ENCODE peak calls at places on chromosomes 11 and 22, in six cellular contexts. L is HCT116, U is H1, Z is vagina, N is GM23338, C is GM12892. O is an unnamed sample.

GRCh38 chr22:43829448-43829821 is 17.3 kb upstream of the EFCAB6 start:
- DNase-seq in L (no peak), U (no peak), Z (no peak), N (no peak), C (no peak), O (peak)

GRCh38 chr11:103234974-103235373 is 125.7 kb downstream of the DYNC2H1 start:
- DNase-seq in L (no peak), U (no peak), Z (no peak), N (no peak), C (no peak), O (no peak)

GRCh38 chr11:104663190-104664140 is 234.8 kb downstream of the CASP12 start:
- DNase-seq in L (no peak), U (no peak), Z (no peak), N (no peak), C (no peak), O (no peak)

GRCh38 chr22:42564699-42565098 is 10.9 kb downstream of the SERHL2 start:
- DNase-seq in L (no peak), U (no peak), Z (no peak), N (no peak), C (no peak), O (no peak)

GRCh38 chr22:26529345-26529744 is 17.1 kb upstream of the TFIP11 start:
- DNase-seq in L (no peak), U (no peak), Z (no peak), N (no peak), C (no peak), O (no peak)

GRCh38 chr11:22208151-22208858 is 15.4 kb downstream of the ANO5 start:
- DNase-seq in L (no peak), U (no peak), Z (no peak), N (no peak), C (no peak), O (no peak)

GRCh38 chr22:44204937-44205712 is 24.4 kb downstream of the PARVG start:
- DNase-seq in L (no peak), U (no peak), Z (no peak), N (no peak), C (no peak), O (no peak)

GRCh38 chr11:96328395-96329010 is 14.5 kb downstream of the MAML2 start:
- DNase-seq in L (no peak), U (no peak), Z (no peak), N (no peak), C (no peak), O (no peak)

GRCh38 chr11:30960387-30960992 is 374.3 kb upstream of the MPPED2 start:
- DNase-seq in L (peak), U (no peak), Z (no peak), N (peak), C (no peak), O (peak)

GRCh38 chr11:65417221-65417701 is 5.3 kb upstream of the NEAT1 start:
- DNase-seq in L (no peak), U (peak), Z (no peak), N (no peak), C (no peak), O (no peak)

GRCh38 chr11:121715395-121715794 is 262.6 kb upstream of the SORL1-AS1 start:
- DNase-seq in L (no peak), U (no peak), Z (no peak), N (no peak), C (no peak), O (no peak)

GRCh38 chr11:74630043-74630442 is 37.7 kb downstream of the POLD3 start:
- DNase-seq in L (no peak), U (no peak), Z (no peak), N (no peak), C (no peak), O (no peak)

GRCh38 chr22:22552630-22553029 is 6.4 kb downstream of the PRAME start:
- DNase-seq in L (no peak), U (no peak), Z (no peak), N (peak), C (no peak), O (peak)

GRCh38 chr11:6545917-6546605 is 49.0 kb downstream of the DNHD1 start:
- DNase-seq in L (no peak), U (no peak), Z (no peak), N (no peak), C (no peak), O (no peak)

GRCh38 chr11:111691731-111692130 is 74.5 kb downstream of the PPP2R1B start:
- DNase-seq in L (no peak), U (no peak), Z (no peak), N (no peak), C (no peak), O (no peak)

GRCh38 chr11:130666781-130667251 is 218.4 kb downstream of the ADAMTS15 start:
- DNase-seq in L (no peak), U (no peak), Z (no peak), N (no peak), C (no peak), O (no peak)

GRCh38 chr11:62505784-62506145 is 40.8 kb downstream of the AHNAK start:
- DNase-seq in L (no peak), U (no peak), Z (no peak), N (no peak), C (no peak), O (no peak)

GRCh38 chr22:42343136-42343484 is 72.7 kb upstream of the TCF20 start:
- DNase-seq in L (no peak), U (no peak), Z (no peak), N (peak), C (no peak), O (no peak)

GRCh38 chr11:120409655-120410054 is 73.4 kb downstream of the ARHGEF12 start:
- DNase-seq in L (no peak), U (no peak), Z (no peak), N (no peak), C (no peak), O (no peak)

GRCh38 chr11:10640308-10640707 is 53.2 kb downstream of the IRAG1 start:
- DNase-seq in L (no peak), U (no peak), Z (no peak), N (no peak), C (no peak), O (no peak)

GRCh38 chr11:66981976-66982578 is 7.0 kb downstream of the C11orf86 start:
- DNase-seq in L (peak), U (no peak), Z (no peak), N (no peak), C (no peak), O (peak)

GRCh38 chr11:121615506-121615905 is 162.7 kb upstream of the SORL1-AS1 start:
- DNase-seq in L (no peak), U (no peak), Z (no peak), N (no peak), C (no peak), O (no peak)

DNA sequence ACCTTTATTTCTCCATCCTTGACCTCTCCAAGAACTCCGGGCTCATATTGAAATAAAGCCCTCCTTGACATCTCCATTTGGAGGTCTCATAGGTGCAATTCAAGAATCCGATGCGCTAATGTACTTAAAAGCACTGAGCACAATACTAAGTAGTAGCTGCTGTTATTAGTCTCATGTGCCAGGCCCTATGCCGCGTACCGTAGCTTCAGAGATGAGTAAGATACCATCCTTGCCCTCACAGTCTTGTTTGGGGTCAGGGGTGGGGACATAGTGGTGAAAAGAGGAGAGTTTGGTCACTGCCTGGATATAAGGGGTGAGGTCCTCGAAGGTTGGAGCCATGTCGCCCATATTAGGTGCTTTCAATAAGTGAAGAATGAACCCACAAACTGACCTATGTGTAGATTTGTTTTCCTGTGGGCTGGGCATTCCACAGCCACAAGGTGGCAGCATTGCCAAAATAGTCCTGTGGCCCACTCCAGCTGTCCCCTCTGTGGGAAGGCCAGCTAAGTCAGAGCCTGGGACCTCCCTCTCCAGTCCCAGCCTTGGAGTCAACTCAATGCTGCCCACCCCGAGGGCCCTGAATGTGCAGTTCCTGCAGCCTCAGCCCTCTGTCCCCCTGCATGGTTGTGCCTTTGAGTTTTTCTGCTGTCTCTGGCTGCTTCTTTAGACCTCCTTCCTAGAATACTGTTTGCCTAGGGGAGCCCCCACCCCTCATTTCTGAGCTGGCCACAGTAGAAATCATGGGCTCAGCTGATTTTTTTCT is 6.5 kb downstream of the DCPS start:
- DNase-seq in L (peak), U (peak), Z (no peak), N (peak), C (no peak), O (peak)
- TF ChIP-seq POLR2AphosphoS5 in L (no peak), U (no peak), Z (peak), N (no peak), C (no peak), O (no peak)

GRCh38 chr22:24434472-24435322 is 7.3 kb downstream of the ADORA2A start:
- DNase-seq in L (no peak), U (no peak), Z (no peak), N (no peak), C (peak), O (peak)
- TF ChIP-seq POLR2AphosphoS5 in L (no peak), U (no peak), Z (no peak), N (no peak), C (no peak), O (no peak)

GRCh38 chr11:2901854-2902783 is 16.5 kb upstream of the CDKN1C start:
- DNase-seq in L (peak), U (peak), Z (peak), N (peak), C (peak), O (peak)

GRCh38 chr11:2901196-2901796 is 15.7 kb upstream of the CDKN1C start:
- DNase-seq in L (no peak), U (no peak), Z (no peak), N (no peak), C (no peak), O (no peak)

GRCh38 chr11:2903672-2904011 is 18.1 kb upstream of the CDKN1C start:
- DNase-seq in L (no peak), U (no peak), Z (no peak), N (no peak), C (no peak), O (no peak)

GRCh38 chr11:2904153-2905052 is 18.8 kb upstream of the CDKN1C start:
- DNase-seq in L (no peak), U (no peak), Z (no peak), N (no peak), C (no peak), O (no peak)

DNA sequence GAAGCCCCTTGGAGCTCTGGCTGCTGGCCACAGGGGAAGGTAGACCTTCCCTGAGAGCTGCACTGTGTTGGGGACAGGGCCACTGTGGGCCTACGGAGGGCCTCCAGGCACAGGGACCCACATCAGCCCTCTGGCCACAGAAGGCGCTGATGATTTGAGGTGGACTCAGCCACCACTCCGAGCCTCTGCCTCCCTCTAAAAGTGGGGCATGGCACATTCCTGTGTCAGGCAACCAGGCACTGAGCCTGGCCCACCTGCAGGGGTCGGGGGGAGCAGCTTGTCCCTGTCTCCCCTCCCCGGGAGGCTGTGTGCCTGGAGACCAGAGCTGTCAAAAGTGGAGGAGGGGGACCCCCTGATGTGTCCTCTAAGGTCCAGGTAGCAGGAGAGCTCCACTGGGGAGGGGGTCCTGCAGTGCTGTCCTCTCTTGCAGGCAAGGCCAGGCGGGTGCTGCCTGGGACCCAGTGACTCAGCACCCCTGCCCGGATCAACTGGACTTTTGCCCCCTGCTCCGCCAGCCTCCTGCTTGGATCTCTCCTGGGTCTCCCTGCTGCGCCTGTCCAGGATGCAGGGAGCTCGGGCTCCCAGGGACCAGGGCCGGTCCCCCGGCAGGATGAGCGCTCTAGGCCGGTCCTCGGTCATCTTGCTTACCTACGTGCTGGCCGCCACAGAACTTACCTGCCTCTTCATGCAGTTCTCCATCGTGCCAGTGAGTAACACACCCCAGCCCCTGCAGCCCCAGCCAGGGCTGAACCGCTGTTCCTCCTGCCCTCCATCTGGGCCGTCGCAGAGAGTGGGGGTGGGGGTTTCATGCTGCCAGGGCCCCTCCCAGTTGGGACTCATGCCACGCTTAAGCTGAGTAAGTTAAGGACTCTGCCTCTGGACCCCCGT is 17.5 kb upstream of the CDKN1C start:
- DNase-seq in L (no peak), U (peak), Z (no peak), N (peak), C (no peak), O (no peak)
- TF ChIP-seq POLR2AphosphoS5 in L (peak), U (no peak), Z (no peak), N (no peak), C (no peak), O (no peak)

GRCh38 chr11:565921-566509 is 5.2 kb downstream of the RASSF7 start:
- DNase-seq in L (no peak), U (no peak), Z (no peak), N (peak), C (no peak), O (no peak)

GRCh38 chr11:569273-569885 is 6.9 kb upstream of the PHRF1 start:
- DNase-seq in L (no peak), U (no peak), Z (no peak), N (peak), C (no peak), O (no peak)

GRCh38 chr11:567036-567628 is 6.4 kb downstream of the RASSF7 start:
- DNase-seq in L (no peak), U (no peak), Z (no peak), N (no peak), C (no peak), O (no peak)

GRCh38 chr11:567629-568258 is 7.0 kb downstream of the RASSF7 start:
- DNase-seq in L (no peak), U (no peak), Z (no peak), N (no peak), C (no peak), O (no peak)

DNA sequence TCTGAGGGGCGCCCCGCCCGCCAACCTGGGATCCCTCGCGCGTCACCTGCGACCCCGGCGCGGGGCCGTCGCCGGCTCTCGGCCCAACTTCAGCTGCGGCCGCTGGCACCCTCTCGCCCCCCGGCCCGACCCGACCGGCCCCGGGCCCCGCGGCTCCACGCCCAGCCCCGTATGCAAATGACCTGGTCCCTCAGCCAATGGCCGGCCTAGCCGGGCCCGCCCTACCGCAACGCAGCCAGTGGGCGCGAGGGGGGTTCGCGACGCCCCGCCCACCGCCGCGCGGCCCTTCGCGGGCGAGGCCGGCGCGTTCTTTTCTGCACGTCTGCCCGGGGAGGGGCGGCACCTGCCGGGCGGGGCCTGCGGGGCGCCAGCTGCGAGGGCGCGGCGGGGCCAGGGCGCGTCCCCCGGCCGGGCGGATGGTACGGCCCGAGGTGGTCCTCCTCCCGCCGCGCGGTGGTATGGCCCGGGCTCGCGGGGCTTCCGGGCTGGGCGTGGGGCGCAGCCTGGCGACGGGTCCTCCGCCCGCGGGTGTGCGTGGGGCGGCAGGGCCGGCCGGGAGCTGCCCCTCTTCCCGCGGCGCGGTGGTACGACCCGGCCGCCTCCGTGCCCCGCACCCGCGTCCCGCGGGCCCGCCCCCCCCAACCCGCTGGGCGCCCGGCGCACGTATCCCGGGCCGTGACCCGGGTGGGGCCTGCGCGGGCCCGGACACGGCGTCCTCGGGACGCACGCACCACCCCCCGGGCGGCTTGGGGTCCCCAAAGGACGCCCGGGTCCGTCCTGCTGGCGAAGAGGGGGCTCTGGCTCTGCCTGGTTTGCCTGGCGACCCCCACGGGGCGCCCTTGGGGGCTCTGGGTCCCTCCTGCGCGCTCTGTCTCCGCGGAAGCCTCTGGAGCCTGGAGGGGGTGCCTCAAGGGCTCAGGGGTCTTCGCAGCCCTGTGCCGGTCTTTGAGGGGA is 7.7 kb upstream of the PHRF1 start:
- DNase-seq in L (peak), U (peak), Z (no peak), N (peak), C (peak), O (peak)
- TF ChIP-seq POLR2AphosphoS5 in L (peak), U (no peak), Z (no peak), N (peak), C (no peak), O (no peak)

DNA sequence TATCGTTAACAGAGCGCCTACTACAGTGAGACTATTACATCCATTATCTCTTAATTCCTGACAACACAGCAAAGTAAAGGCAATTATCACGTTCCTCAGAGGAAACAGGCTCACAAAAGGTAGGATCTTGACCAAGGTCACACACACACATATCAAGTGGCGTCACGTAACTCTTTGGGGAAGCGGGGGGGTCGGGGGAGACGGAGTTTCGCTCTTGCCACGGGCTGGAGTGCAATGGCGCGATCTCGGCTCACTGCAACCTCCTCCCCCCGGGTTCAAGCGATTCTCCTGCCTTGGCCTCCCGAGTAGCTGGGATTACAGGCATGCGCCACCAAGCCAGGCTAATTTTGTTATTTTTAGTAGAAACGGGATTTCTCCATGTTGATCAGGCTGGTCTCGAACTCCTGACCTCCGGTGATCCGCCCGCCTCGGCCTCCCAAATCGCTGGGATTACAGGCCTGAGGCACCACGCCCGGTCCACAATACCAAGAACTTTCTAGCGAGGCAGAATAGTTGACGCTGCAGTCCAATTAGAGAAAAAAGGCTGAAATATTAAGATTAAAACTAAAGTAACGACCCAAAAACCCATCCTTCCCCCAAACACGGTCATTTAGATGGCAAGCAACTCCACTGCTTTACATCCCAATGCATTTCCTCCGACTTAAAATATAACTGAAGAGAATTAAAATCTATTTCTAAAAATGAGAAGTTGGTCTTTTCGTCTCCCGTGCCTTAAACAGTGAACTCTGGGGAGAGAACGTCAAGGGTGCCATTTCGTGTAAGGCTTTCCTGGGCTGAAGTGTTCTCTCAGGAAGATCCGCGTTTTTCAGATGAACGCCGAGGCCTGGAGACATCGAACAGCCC is 1.1 kb downstream of the DDX17 start:
- DNase-seq in L (no peak), U (no peak), Z (no peak), N (peak), C (peak), O (peak)
- TF ChIP-seq POLR2AphosphoS5 in L (no peak), U (peak), Z (no peak), N (no peak), C (no peak), O (no peak)

DNA sequence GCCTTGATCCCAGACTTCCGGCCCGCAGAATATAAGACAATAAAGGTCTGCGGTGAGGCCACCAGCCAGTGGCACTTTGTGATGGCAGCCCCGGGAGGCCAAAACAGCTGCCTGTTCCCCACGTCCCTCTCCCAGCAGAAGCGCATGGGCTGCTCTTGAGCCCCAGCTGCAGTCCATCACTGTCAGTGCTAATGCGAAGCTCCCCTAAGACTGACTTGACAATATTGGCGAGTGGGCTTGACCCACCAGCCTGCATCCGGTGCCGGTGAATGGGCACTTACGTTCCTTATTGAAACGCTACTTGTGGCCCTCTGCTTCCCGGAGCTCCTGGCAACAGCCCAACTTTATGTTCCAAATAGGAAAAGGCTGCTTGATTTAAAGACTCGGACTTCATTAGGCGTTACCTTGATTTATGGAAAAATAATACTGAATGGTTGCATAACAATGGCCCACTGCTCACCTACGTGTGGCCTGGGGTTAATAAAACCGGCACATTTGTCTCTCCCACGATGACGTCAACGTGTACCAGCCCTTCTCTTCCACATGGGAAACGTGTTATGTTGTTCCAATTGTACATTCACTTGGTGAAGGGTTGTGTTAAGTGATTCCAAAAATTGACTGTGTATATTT is 93.4 kb upstream of the SEPTIN5 start:
- DNase-seq in L (no peak), U (no peak), Z (no peak), N (no peak), C (no peak), O (no peak)
- TF ChIP-seq POLR2AphosphoS5 in L (no peak), U (no peak), Z (no peak), N (no peak), C (no peak), O (no peak)

O was measured in SK-N-SH.